ENCODE peak calls at places on chromosome 2, in eight cellular contexts. I, F, T, V, C, X, B and K are unnamed samples.

GRCh38 chr2:36650031-36650430 is 46.5 kb upstream of the VIT start:
- DNase-seq in I (peak; percentile 31), F (no peak), T (no peak), V (no peak), C (no peak), X (no peak), B (peak; percentile 73), K (peak; percentile 76)

GRCh38 chr2:60746318-60746717 is 9.8 kb upstream of the PAPOLG start:
- DNase-seq in I (no peak), F (no peak), T (no peak), V (no peak), C (no peak), X (no peak), B (peak; percentile 6), K (no peak)

GRCh38 chr2:118990757-118991545 is 49.0 kb downstream of the MARCO start:
- DNase-seq in I (no peak), F (no peak), T (no peak), V (no peak), C (no peak), X (no peak), B (no peak), K (no peak)

GRCh38 chr2:49288113-49288710 is 133.9 kb upstream of the FSHR start:
- DNase-seq in I (no peak), F (no peak), T (no peak), V (no peak), C (no peak), X (no peak), B (no peak), K (peak; percentile 10)

GRCh38 chr2:70325875-70326274 is 24.0 kb upstream of the FAM136A start:
- DNase-seq in I (no peak), F (no peak), T (no peak), V (no peak), C (no peak), X (no peak), B (no peak), K (no peak)

GRCh38 chr2:68569604-68570003 is 73.8 kb upstream of the PROKR1 start:
- DNase-seq in I (no peak), F (no peak), T (no peak), V (no peak), C (no peak), X (no peak), B (no peak), K (peak; percentile 42)

GRCh38 chr2:172058660-172059059 is 26.6 kb upstream of the DLX1 start:
- DNase-seq in I (no peak), F (no peak), T (no peak), V (no peak), C (no peak), X (no peak), B (no peak), K (no peak)

GRCh38 chr2:128157644-128158043 is 66.6 kb downstream of the UGGT1 start:
- DNase-seq in I (no peak), F (no peak), T (no peak), V (no peak), C (no peak), X (no peak), B (no peak), K (no peak)

GRCh38 chr2:112794131-112794733 is 9.9 kb upstream of the IL1A start:
- DNase-seq in I (peak; percentile 39), F (no peak), T (no peak), V (no peak), C (no peak), X (no peak), B (peak; percentile 82), K (peak; percentile 95)

GRCh38 chr2:207746131-207746530 is 23.6 kb downstream of the FZD5 start:
- DNase-seq in I (peak; percentile 58), F (peak; percentile 39), T (peak; percentile 46), V (peak; percentile 9), C (peak; percentile 42), X (no peak), B (peak; percentile 66), K (peak; percentile 91)

GRCh38 chr2:169050476-169051240 is 18.7 kb upstream of the DHRS9 start:
- DNase-seq in I (no peak), F (no peak), T (no peak), V (no peak), C (no peak), X (no peak), B (no peak), K (peak; percentile 20)

GRCh38 chr2:168323456-168324058 is 76.2 kb upstream of the STK39 start:
- DNase-seq in I (no peak), F (no peak), T (no peak), V (no peak), C (no peak), X (no peak), B (no peak), K (no peak)

GRCh38 chr2:177256695-177257094 is 7.8 kb downstream of the NFE2L2 start:
- DNase-seq in I (no peak), F (no peak), T (no peak), V (no peak), C (no peak), X (no peak), B (no peak), K (no peak)

GRCh38 chr2:1551905-1552304 is 138.6 kb downstream of the TPO start:
- DNase-seq in I (no peak), F (no peak), T (no peak), V (no peak), C (no peak), X (no peak), B (no peak), K (no peak)

GRCh38 chr2:173354601-173355131 is at the start of gene CDCA7:
- DNase-seq in I (peak; percentile 89), F (peak; percentile 68), T (peak; percentile 82), V (peak; percentile 9), C (peak; percentile 4), X (no peak), B (peak; percentile 10), K (peak; percentile 59)

GRCh38 chr2:21413082-21413481 is 289.3 kb downstream of the TDRD15 start:
- DNase-seq in I (no peak), F (no peak), T (no peak), V (no peak), C (no peak), X (no peak), B (no peak), K (no peak)

GRCh38 chr2:64327129-64327509 is 126.8 kb upstream of the LGALSL start:
- DNase-seq in I (no peak), F (no peak), T (no peak), V (no peak), C (no peak), X (no peak), B (no peak), K (no peak)

GRCh38 chr2:32832821-32833220 is 113.9 kb upstream of the LTBP1 start:
- DNase-seq in I (no peak), F (no peak), T (no peak), V (no peak), C (no peak), X (no peak), B (peak; percentile 45), K (peak; percentile 86)

GRCh38 chr2:196238836-196239380 is 67.5 kb upstream of the STK17B start:
- DNase-seq in I (no peak), F (no peak), T (no peak), V (no peak), C (no peak), X (no peak), B (no peak), K (no peak)

GRCh38 chr2:36618381-36618780 is 20.4 kb upstream of the FEZ2 start:
- DNase-seq in I (peak; percentile 45), F (peak; percentile 39), T (peak; percentile 47), V (no peak), C (no peak), X (no peak), B (peak; percentile 66), K (peak; percentile 90)

GRCh38 chr2:208407667-208408066 is 1.1 kb downstream of the PTH2R start:
- DNase-seq in I (peak; percentile 41), F (peak; percentile 31), T (no peak), V (no peak), C (no peak), X (no peak), B (peak; percentile 3), K (peak; percentile 46)

GRCh38 chr2:72778410-72778809 is 47.4 kb downstream of the EXOC6B start:
- DNase-seq in I (no peak), F (no peak), T (no peak), V (no peak), C (no peak), X (no peak), B (peak; percentile 66), K (peak; percentile 66)

GRCh38 chr2:188235364-188235763 is 56.3 kb upstream of the GULP1 start:
- DNase-seq in I (peak; percentile 5), F (no peak), T (no peak), V (no peak), C (no peak), X (no peak), B (no peak), K (peak; percentile 4)

GRCh38 chr2:28447943-28448737 is 47.7 kb upstream of the PLB1 start:
- DNase-seq in I (no peak), F (no peak), T (no peak), V (no peak), C (no peak), X (no peak), B (peak; percentile 88), K (peak; percentile 89)

GRCh38 chr2:138187221-138187620 is 222.9 kb downstream of the HNMT start:
- DNase-seq in I (no peak), F (no peak), T (no peak), V (no peak), C (no peak), X (no peak), B (no peak), K (no peak)

GRCh38 chr2:119421731-119422130 is 9.9 kb upstream of the TMEM37 start:
- DNase-seq in I (no peak), F (no peak), T (no peak), V (no peak), C (no peak), X (no peak), B (no peak), K (no peak)

GRCh38 chr2:219726916-219727315 is 99.5 kb downstream of the SLC4A3 start:
- DNase-seq in I (no peak), F (no peak), T (no peak), V (no peak), C (no peak), X (no peak), B (no peak), K (no peak)

GRCh38 chr2:173947131-173947530 is 18.0 kb downstream of the SP3 start:
- DNase-seq in I (no peak), F (no peak), T (no peak), V (no peak), C (no peak), X (no peak), B (no peak), K (peak; percentile 47)

GRCh38 chr2:121038431-121038830 is 246.6 kb downstream of the TFCP2L1 start:
- DNase-seq in I (no peak), F (no peak), T (no peak), V (no peak), C (no peak), X (no peak), B (no peak), K (no peak)

GRCh38 chr2:98503481-98504096 is 58.9 kb downstream of the INPP4A start:
- DNase-seq in I (no peak), F (no peak), T (no peak), V (no peak), C (no peak), X (no peak), B (peak; percentile 32), K (no peak)

GRCh38 chr2:134772493-134773169 is 53.8 kb upstream of the TMEM163 start:
- DNase-seq in I (no peak), F (no peak), T (no peak), V (no peak), C (no peak), X (no peak), B (no peak), K (no peak)

GRCh38 chr2:172643142-172643541 is 87.3 kb downstream of the PDK1 start:
- DNase-seq in I (no peak), F (no peak), T (no peak), V (no peak), C (no peak), X (no peak), B (peak; percentile 56), K (peak; percentile 42)

GRCh38 chr2:24912986-24913385 is 7.1 kb downstream of the ADCY3 start:
- DNase-seq in I (no peak), F (no peak), T (no peak), V (no peak), C (no peak), X (no peak), B (no peak), K (no peak)

GRCh38 chr2:138621139-138621538 is 119.6 kb downstream of the SPOPL start:
- DNase-seq in I (no peak), F (no peak), T (no peak), V (no peak), C (no peak), X (no peak), B (no peak), K (no peak)